ENCODE peak calls at places on chromosomes 1 and 21, in nine cellular contexts. B, G, K, A, O, F, V, U and J are unnamed samples.

GRCh38 chr1:241157435-241157834 is 199.6 kb downstream of the RGS7 start:
- DNase-seq in F (no peak), O (no peak), A (no peak), K (no peak), B (no peak), G (no peak), U (no peak), V (no peak), J (no peak)

GRCh38 chr1:204438628-204439027 is 27.0 kb upstream of the PPP1R15B start:
- DNase-seq in A (peak; percentile 77), F (peak; percentile 94), B (peak; percentile 99), O (no peak), V (peak; percentile 88), U (peak; percentile 97), G (no peak), K (no peak), J (peak; percentile 92)

GRCh38 chr1:110119843-110120242 is 7.6 kb downstream of the UBL4B start:
- DNase-seq in A (no peak), K (no peak), U (no peak), V (no peak), F (no peak), O (no peak), B (no peak), G (no peak), J (no peak)

GRCh38 chr1:176466514-176466913 is 3.5 kb downstream of the PAPPA2 start:
- DNase-seq in B (peak; percentile 43), G (peak; percentile 22), K (no peak), F (no peak), O (no peak), V (no peak), A (no peak), U (no peak), J (peak; percentile 1)

GRCh38 chr21:45374826-45375455 is 30.0 kb upstream of the COL18A1 start:
- DNase-seq in F (no peak), O (no peak), G (no peak), B (no peak), V (no peak), U (no peak), A (no peak), K (no peak), J (no peak)

GRCh38 chr1:18640228-18641004 is 9.8 kb downstream of the PAX7 start:
- DNase-seq in V (no peak), A (no peak), B (no peak), O (no peak), F (no peak), K (no peak), G (no peak), U (no peak), J (no peak)

GRCh38 chr1:182430263-182431068 is 19.5 kb upstream of the RGSL1 start:
- DNase-seq in O (no peak), B (peak; percentile 2), A (no peak), K (no peak), U (peak; percentile 5), V (no peak), G (peak; percentile 81), F (peak; percentile 12), J (no peak)

GRCh38 chr1:25875154-25875855 is at the start of gene PAQR7:
- DNase-seq in A (peak; percentile 51), B (peak; percentile 64), G (peak; percentile 83), U (peak; percentile 79), K (peak; percentile 90), V (peak; percentile 79), O (peak; percentile 86), F (peak; percentile 44), J (no peak)

GRCh38 chr21:15059397-15059796 is 5.4 kb downstream of the NRIP1 start:
- DNase-seq in O (no peak), A (no peak), G (no peak), B (no peak), V (no peak), F (no peak), K (no peak), U (no peak), J (no peak)
- H3K4me3 ChIP-seq in O (no peak overlapping the region), A (no peak overlapping the region), G (no peak overlapping the region), B (peak overlapping the region; percentile 85), V (no peak overlapping the region), F (no peak overlapping the region), K (no peak overlapping the region), U (peak overlapping the region; percentile 28), J (no peak overlapping the region)

GRCh38 chr1:13806108-13806507 is 106.1 kb downstream of the PRDM2 start:
- DNase-seq in F (no peak), V (no peak), G (no peak), B (no peak), A (no peak), K (no peak), U (no peak), O (no peak), J (no peak)

GRCh38 chr1:13805431-13805830 is 105.4 kb downstream of the PRDM2 start:
- DNase-seq in V (no peak), O (no peak), K (peak; percentile 29), G (no peak), F (no peak), U (no peak), B (no peak), A (no peak), J (no peak)

GRCh38 chr1:13808729-13809131 is 108.7 kb downstream of the PRDM2 start:
- DNase-seq in F (peak; percentile 45), O (no peak), K (peak; percentile 61), B (no peak), A (no peak), G (peak; percentile 71), U (peak; percentile 54), V (peak; percentile 38), J (no peak)

GRCh38 chr1:13809461-13810159 is 109.6 kb downstream of the PRDM2 start:
- DNase-seq in K (peak; percentile 56), G (peak; percentile 35), V (no peak), A (no peak), U (no peak), B (no peak), O (peak; percentile 72), F (no peak), J (no peak)

DNA sequence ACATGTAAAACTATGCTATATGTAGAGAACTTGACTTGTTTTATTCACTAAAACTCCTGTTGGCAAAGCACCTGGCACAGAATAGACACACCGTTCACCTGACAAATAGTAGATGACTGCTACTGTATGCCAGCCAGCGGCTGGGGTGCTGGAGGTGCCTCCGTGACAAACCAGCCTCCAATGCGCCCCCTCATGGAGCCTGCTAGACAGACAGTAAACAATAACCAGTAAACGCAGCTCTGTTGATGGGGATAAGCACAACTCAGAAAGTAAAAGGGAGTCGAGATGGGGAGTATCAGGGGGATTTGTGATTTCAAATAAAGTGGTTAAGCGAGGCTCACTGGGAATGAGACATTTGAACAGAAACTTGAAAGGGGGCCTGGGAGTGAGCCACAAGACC is 107.2 kb downstream of the PRDM2 start:
- DNase-seq in G (peak; percentile 65), F (peak; percentile 18), V (no peak), B (peak; percentile 52), A (no peak), O (peak; percentile 80), K (peak; percentile 50), U (peak; percentile 31), J (no peak)
- TF ChIP-seq CTCF in G (peak; percentile 56), F (peak; percentile 61), V (no peak), B (peak; percentile 72), A (no peak), O (peak; percentile 57), K (peak; percentile 23), U (peak; percentile 42), J (peak; percentile 75)

GRCh38 chr1:198520524-198521254 is 19.8 kb downstream of the ATP6V1G3 start:
- DNase-seq in G (peak; percentile 76), A (no peak), O (no peak), K (no peak), U (no peak), V (no peak), F (no peak), B (no peak), J (no peak)

GRCh38 chr1:198519639-198520501 is 20.6 kb downstream of the ATP6V1G3 start:
- DNase-seq in B (no peak), O (no peak), K (no peak), G (peak; percentile 5), F (no peak), A (no peak), U (no peak), V (no peak), J (no peak)

GRCh38 chr1:198528376-198528775 is 12.1 kb downstream of the ATP6V1G3 start:
- DNase-seq in V (no peak), U (peak; percentile 75), G (no peak), O (no peak), A (no peak), K (no peak), B (peak; percentile 44), F (no peak), J (no peak)

GRCh38 chr1:198517623-198518022 is 22.9 kb downstream of the ATP6V1G3 start:
- DNase-seq in V (no peak), B (no peak), F (no peak), A (no peak), O (no peak), K (no peak), G (no peak), U (no peak), J (no peak)

DNA sequence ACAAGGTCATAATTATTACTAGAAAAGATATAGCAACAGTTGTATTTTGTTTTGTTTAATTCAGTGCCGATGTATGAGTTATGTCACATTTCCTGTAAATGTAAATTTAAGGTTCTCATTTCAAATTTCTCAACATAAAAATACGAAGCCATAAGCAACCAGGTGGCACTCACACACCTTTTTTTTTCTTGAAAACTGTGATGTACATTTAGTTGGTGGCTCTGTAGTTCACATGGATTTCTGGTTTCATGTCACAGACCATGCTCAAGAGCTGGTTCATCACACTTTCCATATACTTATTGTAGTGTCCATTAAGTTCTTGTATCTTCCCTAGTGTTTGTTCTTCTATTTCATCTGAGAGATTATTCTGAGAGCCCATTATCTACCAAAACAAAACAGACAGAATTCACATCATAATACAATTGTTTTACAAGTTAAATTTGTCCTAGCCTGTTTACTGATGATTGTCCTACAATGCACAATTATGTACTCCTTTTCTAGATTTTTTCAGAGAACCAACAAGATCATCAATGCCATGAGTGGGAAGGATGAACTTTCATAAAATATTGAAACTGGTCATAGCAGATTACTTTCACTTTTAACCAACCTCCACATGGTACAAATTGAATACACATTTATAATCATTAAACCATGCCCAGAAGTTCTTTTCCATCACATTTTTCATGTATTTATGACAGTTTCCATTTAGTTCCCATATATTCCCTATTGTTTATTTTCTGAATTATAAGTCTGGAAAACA is 17.1 kb downstream of the ATP6V1G3 start:
- DNase-seq in U (no peak), O (no peak), F (no peak), V (no peak), G (peak; percentile 10), B (no peak), K (no peak), A (no peak), J (no peak)
- H3K4me3 ChIP-seq in U (no peak overlapping the region), O (no peak overlapping the region), F (no peak overlapping the region), V (no peak overlapping the region), G (no peak overlapping the region), B (no peak overlapping the region), K (no peak overlapping the region), A (no peak overlapping the region), J (no peak overlapping the region)

DNA sequence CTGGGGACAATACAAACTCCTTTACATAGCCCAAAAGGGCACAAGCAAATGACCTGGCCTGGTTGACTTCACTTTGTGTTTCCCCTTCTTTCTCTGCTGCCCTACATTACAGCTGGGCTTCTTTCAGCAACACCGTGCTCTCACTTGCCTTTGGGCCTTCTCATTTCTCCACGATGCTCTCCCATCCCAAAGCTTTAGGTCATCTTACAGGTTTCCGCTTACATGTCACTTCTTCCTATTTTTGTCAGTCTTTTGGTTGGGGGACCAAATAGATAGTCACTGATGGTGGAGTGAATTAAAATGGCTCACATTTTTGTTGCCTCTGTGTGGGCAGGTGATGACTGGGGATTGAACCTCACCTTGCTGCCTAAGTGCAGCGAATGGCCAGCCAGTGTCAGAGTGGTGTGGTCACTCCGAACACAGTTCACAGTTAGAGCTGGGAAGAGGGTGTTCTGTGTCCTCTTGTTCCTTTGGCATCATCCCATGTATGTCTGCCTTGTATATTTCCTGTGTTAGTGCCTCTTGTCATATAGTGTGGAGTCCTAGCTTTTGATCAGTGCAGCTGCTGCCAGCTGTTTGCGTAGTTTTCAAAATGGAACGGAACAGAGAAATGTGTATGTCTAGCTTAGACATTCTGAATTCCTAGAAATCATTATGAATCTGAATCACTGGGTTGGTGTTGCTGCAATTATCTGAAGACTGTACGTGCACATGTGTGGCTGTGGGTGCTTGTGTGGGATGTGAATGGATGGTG is 134.8 kb downstream of the NOS1AP start:
- DNase-seq in K (no peak), B (no peak), U (no peak), A (no peak), F (no peak), V (no peak), O (no peak), G (no peak), J (no peak)
- TF ChIP-seq CTCF in K (no peak), B (no peak), U (no peak), A (no peak), F (no peak), V (no peak), O (no peak), G (no peak), J (no peak)